ENCODE peak calls at places on chromosome 1, in seven cellular contexts. P is mucosa of descending colon, B is lower lobe of right lung, D is cardiac fibroblast, C is colonic mucosa, G is AG09309, T is lower leg skin. L is an unnamed sample.

GRCh38 chr1:209354840-209355165 is 228.7 kb upstream of the CAMK1G start:
- DNase-seq in P (no peak), B (no peak), D (no peak), C (no peak), G (no peak), T (no peak), L (no peak)

GRCh38 chr1:209483691-209484090 is 99.8 kb upstream of the CAMK1G start:
- DNase-seq in P (no peak), B (no peak), D (no peak), C (no peak), G (no peak), T (no peak), L (no peak)

GRCh38 chr1:109996476-109996875 is 11.9 kb downstream of the AHCYL1 start:
- DNase-seq in P (no peak), B (no peak), D (peak), C (no peak), G (peak), T (no peak), L (no peak)

GRCh38 chr1:2507744-2508155 is 18.6 kb downstream of the PANK4 start:
- DNase-seq in P (no peak), B (no peak), D (no peak), C (no peak), G (no peak), T (no peak), L (no peak)

GRCh38 chr1:167059045-167059728 is 31.0 kb downstream of the GPA33 start:
- DNase-seq in P (peak), B (peak), D (peak), C (peak), G (no peak), T (peak), L (peak)

GRCh38 chr1:10539411-10540043 is 64.8 kb downstream of the PEX14 start:
- DNase-seq in P (no peak), B (no peak), D (peak), C (no peak), G (no peak), T (no peak), L (peak)

GRCh38 chr1:11384170-11384554 is 94.8 kb upstream of the DISP3 start:
- DNase-seq in P (no peak), B (no peak), D (peak), C (no peak), G (no peak), T (no peak), L (no peak)

GRCh38 chr1:25997759-25998074 is at the start of gene PAFAH2:
- DNase-seq in P (no peak), B (peak), D (no peak), C (no peak), G (no peak), T (no peak), L (no peak)

GRCh38 chr1:88549536-88549935 is 134.5 kb upstream of the PKN2 start:
- DNase-seq in P (no peak), B (no peak), D (peak), C (no peak), G (no peak), T (no peak), L (peak)

GRCh38 chr1:234972411-234973191 is 156.0 kb downstream of the TOMM20 start:
- DNase-seq in P (peak), B (no peak), D (no peak), C (peak), G (no peak), T (no peak), L (no peak)

GRCh38 chr1:157151506-157151905 is 13.3 kb upstream of the ETV3 start:
- DNase-seq in P (no peak), B (no peak), D (no peak), C (no peak), G (no peak), T (no peak), L (no peak)

GRCh38 chr1:60825593-60825992 is 256.8 kb upstream of the NFIA start:
- DNase-seq in P (peak), B (no peak), D (no peak), C (peak), G (no peak), T (no peak), L (no peak)

GRCh38 chr1:94863919-94864318 is 43.8 kb downstream of the SLC44A3 start:
- DNase-seq in P (peak), B (no peak), D (peak), C (peak), G (no peak), T (peak), L (peak)

GRCh38 chr1:89781494-89782126 is 39.2 kb upstream of the LRRC8D start:
- DNase-seq in P (no peak), B (no peak), D (no peak), C (no peak), G (no peak), T (no peak), L (no peak)

GRCh38 chr1:39104158-39105060 is 78.3 kb downstream of the NDUFS5 start:
- DNase-seq in P (peak), B (peak), D (peak), C (peak), G (no peak), T (no peak), L (peak)

GRCh38 chr1:114310771-114311251 is 157.1 kb upstream of the SYT6 start:
- DNase-seq in P (no peak), B (no peak), D (peak), C (no peak), G (peak), T (no peak), L (peak)

GRCh38 chr1:19435851-19436465 is 49.4 kb downstream of the CAPZB start:
- DNase-seq in P (no peak), B (no peak), D (peak), C (no peak), G (peak), T (no peak), L (peak)

GRCh38 chr1:93701619-93702018 is 20.0 kb upstream of the BCAR3 start:
- DNase-seq in P (no peak), B (no peak), D (peak), C (no peak), G (peak), T (no peak), L (peak)

GRCh38 chr1:7639435-7640131 is 131.5 kb upstream of the VAMP3 start:
- DNase-seq in P (no peak), B (no peak), D (no peak), C (no peak), G (no peak), T (no peak), L (no peak)

GRCh38 chr1:2632561-2633361 is at the start of gene MMEL1:
- DNase-seq in P (peak), B (no peak), D (no peak), C (peak), G (no peak), T (no peak), L (no peak)

GRCh38 chr1:89919174-89919573 is 75.7 kb upstream of the ZNF326 start:
- DNase-seq in P (no peak), B (no peak), D (no peak), C (no peak), G (no peak), T (no peak), L (no peak)

GRCh38 chr1:156214024-156214748 is 1.4 kb downstream of the PMF1 start:
- DNase-seq in P (no peak), B (no peak), D (peak), C (no peak), G (no peak), T (no peak), L (peak)

GRCh38 chr1:19678493-19678892 is 13.8 kb downstream of the HTR6 start:
- DNase-seq in P (no peak), B (no peak), D (no peak), C (no peak), G (no peak), T (no peak), L (no peak)

GRCh38 chr1:235015291-235015990 is 113.2 kb downstream of the TOMM20 start:
- DNase-seq in P (no peak), B (no peak), D (no peak), C (no peak), G (no peak), T (no peak), L (no peak)

GRCh38 chr1:9350960-9351359 is 58.3 kb downstream of the SPSB1 start:
- DNase-seq in P (no peak), B (no peak), D (no peak), C (no peak), G (no peak), T (no peak), L (no peak)

GRCh38 chr1:59948990-59949389 is 22.4 kb upstream of the CYP2J2 start:
- DNase-seq in P (no peak), B (no peak), D (no peak), C (no peak), G (no peak), T (no peak), L (no peak)

GRCh38 chr1:94679336-94680007 is 137.9 kb upstream of the F3 start:
- DNase-seq in P (no peak), B (no peak), D (peak), C (no peak), G (no peak), T (peak), L (peak)

GRCh38 chr1:157682710-157683437 is 17.7 kb downstream of the FCRL3 start:
- DNase-seq in P (no peak), B (no peak), D (no peak), C (no peak), G (no peak), T (no peak), L (no peak)

GRCh38 chr1:178724734-178725602 is at the start of gene RALGPS2:
- DNase-seq in P (peak), B (peak), D (peak), C (peak), G (no peak), T (peak), L (peak)

GRCh38 chr1:39649786-39650185 is 10.3 kb upstream of the HEYL start:
- DNase-seq in P (no peak), B (no peak), D (no peak), C (no peak), G (no peak), T (no peak), L (no peak)

GRCh38 chr1:156823210-156823790 is 6.7 kb upstream of the SH2D2A start:
- DNase-seq in P (no peak), B (no peak), D (no peak), C (no peak), G (no peak), T (no peak), L (no peak)

GRCh38 chr1:34547043-34547674 is 207.7 kb upstream of the GJB5 start:
- DNase-seq in P (no peak), B (no peak), D (no peak), C (no peak), G (no peak), T (no peak), L (peak)

GRCh38 chr1:34549199-34549598 is 205.6 kb upstream of the GJB5 start:
- DNase-seq in P (peak), B (no peak), D (no peak), C (peak), G (no peak), T (no peak), L (no peak)
- TF ChIP-seq CTCF in P (no peak), B (no peak), D (no peak), C (no peak), G (peak), T (no peak), L (no peak)

DNA sequence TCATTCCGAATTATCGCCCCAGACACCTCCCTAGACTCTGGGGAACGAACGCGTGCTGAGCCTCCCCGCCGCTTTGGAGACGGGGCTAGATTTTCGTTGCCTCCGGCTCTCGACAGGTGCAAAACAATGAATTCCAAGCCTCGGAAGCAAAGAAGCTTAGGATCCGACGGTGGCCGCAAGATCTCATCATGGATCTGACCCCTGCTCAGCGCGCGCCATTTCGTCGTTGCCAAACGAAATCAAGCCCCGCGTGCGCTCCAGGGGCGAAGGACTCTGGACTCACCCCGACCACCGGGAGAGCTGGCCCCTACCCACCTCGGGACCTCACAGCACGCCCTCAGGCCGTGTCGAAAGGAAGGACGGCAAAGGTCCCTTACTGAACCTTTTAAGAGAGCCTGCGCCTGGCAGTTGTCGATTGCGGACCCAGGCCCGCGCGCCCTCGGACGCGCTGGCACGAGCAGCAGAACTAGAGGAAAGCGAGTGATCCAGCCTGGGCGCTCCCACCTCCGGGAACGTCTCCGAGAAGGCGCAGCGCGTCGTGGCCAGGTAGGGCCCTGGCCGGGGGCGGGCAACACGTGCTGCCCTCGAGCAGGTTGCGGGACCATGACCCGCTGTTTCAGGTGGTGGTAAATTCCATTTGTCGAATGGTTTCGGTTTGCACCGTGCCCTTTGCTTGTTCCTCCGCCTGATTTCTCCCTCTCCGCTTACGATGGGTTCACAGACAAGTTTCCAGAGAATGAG is 1.6 kb upstream of the RUNX3 start:
- DNase-seq in P (no peak), B (no peak), D (no peak), C (no peak), G (no peak), T (no peak), L (no peak)
- H3K4me3 ChIP-seq in P (no peak), B (peak), D (peak), C (no peak), G (no peak), T (no peak), L (no peak)

GRCh38 chr1:117059678-117060440 is at the start of gene TTF2:
- DNase-seq in P (peak), B (peak), D (peak), C (peak), G (peak), T (peak), L (peak)
- TF ChIP-seq CTCF in P (no peak), B (peak), D (no peak), C (peak), G (peak), T (no peak), L (peak)

GRCh38 chr1:40945491-40945973 is 34.0 kb upstream of the CTPS1 start:
- DNase-seq in P (no peak), B (no peak), D (peak), C (no peak), G (no peak), T (no peak), L (peak)
- H3K4me3 ChIP-seq in P (no peak), B (no peak), D (no peak), C (no peak), G (no peak), T (no peak), L (no peak)

DNA sequence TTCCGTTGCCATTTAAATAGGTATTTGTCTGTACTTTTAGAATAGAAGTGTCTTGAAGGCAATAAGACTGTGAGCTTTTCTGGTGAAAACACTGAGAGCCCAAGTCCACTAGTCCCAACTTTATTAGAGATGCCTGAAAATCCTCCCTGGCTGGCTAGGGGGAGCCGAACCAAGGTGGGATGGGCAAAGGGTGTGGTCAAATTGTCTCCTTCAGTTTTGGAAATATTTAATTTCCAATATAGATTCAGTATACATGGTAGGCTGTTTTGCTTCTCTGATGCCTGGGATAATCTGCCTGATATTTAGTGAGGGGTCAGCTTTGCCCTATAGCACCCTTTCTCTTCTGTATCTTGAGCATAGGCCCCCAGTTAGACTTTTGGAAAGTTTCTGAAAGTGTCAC is 3.5 kb downstream of the ROR1 start:
- DNase-seq in P (no peak), B (no peak), D (no peak), C (no peak), G (no peak), T (no peak), L (no peak)
- TF ChIP-seq CTCF in P (no peak), B (no peak), D (no peak), C (no peak), G (peak), T (no peak), L (peak)

DNA sequence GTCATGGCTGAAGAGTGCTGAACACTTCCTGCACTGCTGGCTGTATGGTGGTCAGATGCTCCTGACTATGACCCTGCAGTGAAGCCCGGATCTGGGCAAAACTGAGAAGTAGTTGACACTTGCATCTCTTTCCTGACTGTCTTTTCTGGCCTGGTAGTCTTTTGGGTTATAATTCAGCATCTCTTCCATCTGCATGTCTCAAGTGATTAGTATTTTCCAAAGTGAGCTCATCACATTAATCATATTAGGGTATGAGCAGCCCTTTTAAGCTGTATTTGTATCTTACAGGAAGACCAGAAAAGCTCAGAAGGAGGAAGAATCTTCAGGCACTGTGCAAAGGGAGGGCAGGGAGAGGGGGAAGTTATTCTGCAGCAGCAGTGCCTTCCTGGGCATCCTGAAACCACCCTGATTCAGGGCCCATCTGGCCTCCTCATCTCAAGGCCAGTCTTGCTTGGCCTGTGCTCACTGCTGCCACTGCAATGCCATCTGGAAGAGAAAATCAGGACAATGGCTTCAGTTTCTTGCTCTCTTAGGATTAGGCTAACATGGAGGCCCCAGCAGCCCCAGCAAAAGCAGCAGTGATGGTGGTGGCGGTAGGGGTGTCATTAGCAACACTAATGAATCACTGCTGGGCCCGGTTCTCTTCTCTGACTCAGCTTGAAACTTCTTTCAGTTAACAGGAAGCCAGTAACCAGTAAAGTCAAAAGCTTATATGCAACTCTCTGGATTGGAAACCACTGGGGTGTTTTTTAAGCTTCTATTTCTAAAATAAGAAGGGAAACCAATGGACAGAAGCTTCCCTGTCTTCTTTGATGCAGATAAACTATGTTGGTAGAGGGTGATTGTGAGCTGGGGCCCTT is 63.3 kb upstream of the WDR26 start:
- DNase-seq in P (no peak), B (no peak), D (peak), C (no peak), G (no peak), T (no peak), L (peak)
- H3K4me3 ChIP-seq in P (no peak), B (no peak), D (no peak), C (no peak), G (no peak), T (no peak), L (no peak)

DNA sequence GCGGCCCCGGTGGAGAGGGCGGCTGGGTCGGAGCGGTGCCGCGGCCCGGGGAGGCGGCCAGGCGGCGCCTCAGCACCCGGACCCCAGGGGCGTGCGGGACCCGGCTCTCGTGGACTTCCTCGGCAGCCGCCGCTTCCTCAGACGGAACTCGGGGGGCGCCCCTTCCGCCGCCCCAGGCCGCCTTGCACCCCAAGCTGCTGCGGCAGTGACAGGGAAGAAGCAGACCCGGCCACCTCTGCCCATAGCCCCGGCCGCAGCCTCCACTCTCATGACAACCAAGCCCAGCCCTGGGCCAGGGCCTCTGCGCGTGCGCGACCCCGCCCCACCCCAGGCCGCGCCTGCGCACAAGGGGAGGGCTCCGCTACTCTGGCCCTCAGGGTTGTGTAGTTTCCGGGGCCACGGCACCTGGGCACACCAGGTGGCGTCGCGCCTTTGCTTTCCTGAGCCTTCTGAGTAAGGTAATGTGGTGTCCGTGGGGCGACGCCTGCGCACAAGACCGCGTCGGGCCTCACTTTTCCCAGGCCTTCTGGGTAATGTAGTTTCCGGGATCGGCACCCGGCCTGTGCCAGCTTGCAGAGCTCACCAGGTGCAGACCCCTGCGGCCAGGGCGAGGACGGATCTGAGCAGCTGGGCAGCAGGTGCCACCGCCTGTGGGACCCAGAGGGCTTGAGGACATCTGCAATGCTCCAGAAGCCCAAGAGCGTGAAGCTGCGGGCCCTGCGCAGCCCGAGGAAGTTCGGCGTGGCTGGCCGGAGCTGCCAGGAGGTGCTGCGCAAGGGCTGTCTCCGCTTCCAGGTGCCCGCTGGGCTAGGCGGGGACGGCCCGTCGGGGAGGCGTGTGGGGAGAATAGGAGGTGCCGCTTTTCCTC is at the start of the genes CEP104 and DFFB:
- DNase-seq in P (peak), B (peak), D (peak), C (peak), G (peak), T (peak), L (peak)
- TF ChIP-seq CTCF in P (peak), B (peak), D (no peak), C (peak), G (peak), T (no peak), L (no peak)

DNA sequence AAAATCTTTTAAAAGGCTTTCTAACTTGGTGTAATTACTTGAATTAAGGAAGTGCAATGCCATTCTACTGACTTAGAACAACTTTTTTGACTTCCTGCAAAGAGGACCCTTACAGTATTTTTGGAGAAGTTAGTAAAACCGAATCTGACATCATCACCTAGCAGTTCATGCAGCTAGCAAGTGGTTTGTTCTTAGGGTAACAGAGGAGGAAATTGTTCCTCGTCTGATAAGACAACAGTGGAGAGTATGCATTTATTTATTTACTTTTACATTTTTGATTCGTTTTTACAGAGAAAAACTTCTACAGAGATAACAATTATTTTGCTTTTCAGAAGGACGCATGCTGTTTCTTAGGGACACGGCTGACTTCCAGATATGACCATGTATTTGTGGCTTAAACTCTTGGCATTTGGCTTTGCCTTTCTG is at the start of gene PTPRC:
- DNase-seq in P (no peak), B (no peak), D (no peak), C (no peak), G (no peak), T (no peak), L (no peak)
- H3K4me3 ChIP-seq in P (no peak), B (peak), D (no peak), C (peak), G (no peak), T (no peak), L (no peak)

L was measured in fibroblast of the aortic adventitia.